ENCODE peak calls at places on chromosomes 16 and 17, in seven cellular contexts. G is fibroblast of lung, E is colonic mucosa, C is neural progenitor cell, W is IMR-90, L is K562, K is endothelial cell of umbilical vein. V is an unnamed sample.

GRCh38 chr16:30700491-30700890 is 1.5 kb downstream of the SRCAP start:
- DNase-seq in G (peak; percentile 76), L (peak; percentile 64), C (no peak), W (peak; percentile 18), E (no peak), K (no peak), V (no peak)

GRCh38 chr17:82589851-82590180 is 58.4 kb downstream of the WDR45B start:
- DNase-seq in K (no peak), G (no peak), E (no peak), C (no peak), L (no peak), W (no peak), V (no peak)

GRCh38 chr16:67006930-67007658 is 18.7 kb downstream of the CES4A start:
- DNase-seq in W (peak; percentile 38), K (no peak), C (no peak), L (no peak), E (no peak), G (peak; percentile 28), V (no peak)

GRCh38 chr17:57876866-57877237 is 27.0 kb upstream of the MRPS23 start:
- DNase-seq in W (no peak), K (no peak), G (no peak), C (no peak), L (no peak), E (no peak), V (no peak)

GRCh38 chr17:72063756-72064461 is 56.9 kb upstream of the SOX9 start:
- DNase-seq in C (no peak), W (no peak), K (no peak), G (no peak), E (no peak), L (no peak), V (no peak)

GRCh38 chr16:88701541-88702363 is 4.5 kb downstream of the RNF166 start:
- DNase-seq in C (no peak), W (no peak), G (no peak), L (no peak), K (no peak), E (no peak), V (no peak)

GRCh38 chr16:31022574-31023251 is 10.6 kb upstream of the STX4 start:
- DNase-seq in K (no peak), E (no peak), W (no peak), L (no peak), C (no peak), G (no peak), V (no peak)

GRCh38 chr16:46962629-46963028 is 10.8 kb downstream of the DNAJA2 start:
- DNase-seq in W (no peak), G (no peak), E (no peak), L (no peak), K (no peak), C (no peak), V (no peak)

GRCh38 chr16:27355610-27356009 is 41.8 kb downstream of the IL4R start:
- DNase-seq in C (peak; percentile 47), L (peak; percentile 31), K (peak; percentile 46), E (peak; percentile 38), W (peak; percentile 22), G (peak; percentile 17), V (peak; percentile 67)

GRCh38 chr17:75238684-75239191 is 22.7 kb downstream of the GGA3 start:
- DNase-seq in W (peak; percentile 69), K (peak; percentile 62), G (peak; percentile 58), C (peak; percentile 80), L (peak; percentile 79), E (peak; percentile 44), V (peak; percentile 89)

GRCh38 chr17:17494499-17495447 is 1.4 kb downstream of the RASD1 start:
- DNase-seq in L (no peak), G (peak; percentile 53), E (peak; percentile 40), W (peak; percentile 37), C (peak; percentile 77), K (peak; percentile 20), V (no peak)

GRCh38 chr17:81865733-81866439 is 5.3 kb downstream of the ARHGDIA start:
- DNase-seq in G (no peak), C (no peak), L (no peak), W (no peak), E (peak; percentile 97), K (no peak), V (peak; percentile 60)

GRCh38 chr17:55572139-55572538 is 60.9 kb upstream of the SMIM36 start:
- DNase-seq in L (no peak), W (no peak), K (no peak), E (no peak), C (no peak), G (no peak), V (no peak)

GRCh38 chr17:65359016-65359415 is 202.4 kb downstream of the AXIN2 start:
- DNase-seq in L (no peak), G (peak; percentile 93), C (no peak), K (peak; percentile 66), E (no peak), W (peak; percentile 84), V (no peak)

GRCh38 chr17:79595956-79596355 is 14.9 kb downstream of the RBFOX3 start:
- DNase-seq in C (no peak), G (no peak), L (no peak), W (no peak), K (no peak), E (no peak), V (no peak)

GRCh38 chr17:3964203-3965122 is at the start of gene ATP2A3:
- DNase-seq in K (no peak), E (peak; percentile 84), W (no peak), G (no peak), L (peak; percentile 76), C (peak; percentile 51), V (peak; percentile 91)

GRCh38 chr17:4009164-4009785 is 45.0 kb upstream of the ATP2A3 start:
- DNase-seq in G (no peak), W (peak; percentile 62), E (no peak), K (no peak), L (no peak), C (no peak), V (no peak)

GRCh38 chr16:59543641-59544040 is 809.5 kb upstream of the GOT2 start:
- DNase-seq in C (no peak), L (no peak), G (peak; percentile 96), W (peak; percentile 78), E (no peak), K (peak; percentile 42), V (no peak)

GRCh38 chr17:76145231-76146052 is 4.4 kb upstream of the FOXJ1 start:
- DNase-seq in W (no peak), E (no peak), K (peak; percentile 23), C (no peak), L (no peak), G (no peak), V (no peak)

GRCh38 chr17:76207268-76207667 is 33.0 kb downstream of the RNF157 start:
- DNase-seq in K (no peak), C (no peak), E (no peak), L (no peak), W (no peak), G (no peak), V (no peak)

GRCh38 chr16:4624827-4625616 is 396 bp downstream of the MGRN1 start:
- DNase-seq in L (peak; percentile 53), E (peak; percentile 71), G (peak; percentile 67), W (peak; percentile 61), C (peak; percentile 94), K (peak; percentile 74), V (peak; percentile 83)

GRCh38 chr16:81635336-81635947 is 143.6 kb upstream of the PLCG2 start:
- DNase-seq in E (no peak), W (no peak), L (no peak), C (no peak), G (no peak), K (no peak), V (no peak)
- H3K9ac ChIP-seq in E (no peak overlapping the region), W (no peak overlapping the region), L (no peak overlapping the region), C (no peak overlapping the region), G (no peak overlapping the region), K (no peak overlapping the region), V (no peak overlapping the region)

DNA sequence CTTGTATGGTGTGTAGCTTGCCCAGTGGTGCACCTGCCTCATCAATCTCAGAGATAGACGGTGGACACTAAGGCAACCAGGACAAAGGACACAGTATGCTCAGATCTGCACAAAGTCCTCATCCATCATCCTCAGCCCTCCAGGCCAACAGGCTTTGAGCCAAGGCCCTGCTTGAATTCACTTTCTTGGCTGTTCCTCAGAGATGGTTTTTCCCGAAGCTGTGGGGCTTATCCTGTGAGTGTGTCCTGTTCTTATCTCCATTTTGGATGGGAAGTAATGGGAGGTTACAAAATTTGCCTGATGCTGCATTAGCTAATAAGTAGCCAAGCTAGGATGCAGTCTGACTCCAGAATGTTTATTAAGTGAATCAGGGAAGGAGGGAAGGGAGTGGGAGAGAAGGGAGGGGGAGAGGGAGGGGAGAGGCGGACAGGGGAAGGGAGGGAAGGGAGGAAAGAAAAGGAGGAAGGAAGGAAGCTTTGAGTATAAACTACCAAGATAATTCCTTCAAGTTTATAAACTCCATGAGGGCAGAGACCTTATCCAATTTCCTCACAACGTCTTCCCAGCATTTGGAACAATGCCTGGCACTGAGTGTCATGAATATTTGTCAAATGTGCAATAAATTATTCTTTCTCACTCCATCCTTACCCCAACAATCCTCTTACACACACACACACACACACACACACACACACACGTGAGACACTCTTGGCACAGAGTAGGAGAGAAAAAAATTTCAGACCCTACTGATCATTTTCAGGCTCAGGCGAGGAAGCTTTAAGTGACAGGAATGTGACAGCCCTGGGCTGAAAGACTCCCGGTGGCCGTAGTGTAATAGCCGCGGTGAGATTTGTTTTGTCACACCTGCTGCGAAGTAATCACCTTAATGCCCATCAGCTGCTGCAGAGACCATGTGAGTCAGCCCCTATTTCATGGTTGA is 84.3 kb downstream of the BMERB1 start:
- DNase-seq in G (peak; percentile 90), K (peak; percentile 85), E (no peak), W (peak; percentile 76), C (no peak), L (no peak), V (no peak)
- H3K9ac ChIP-seq in G (no peak overlapping the region), K (no peak overlapping the region), E (no peak overlapping the region), W (no peak overlapping the region), C (no peak overlapping the region), L (no peak overlapping the region), V (no peak overlapping the region)

DNA sequence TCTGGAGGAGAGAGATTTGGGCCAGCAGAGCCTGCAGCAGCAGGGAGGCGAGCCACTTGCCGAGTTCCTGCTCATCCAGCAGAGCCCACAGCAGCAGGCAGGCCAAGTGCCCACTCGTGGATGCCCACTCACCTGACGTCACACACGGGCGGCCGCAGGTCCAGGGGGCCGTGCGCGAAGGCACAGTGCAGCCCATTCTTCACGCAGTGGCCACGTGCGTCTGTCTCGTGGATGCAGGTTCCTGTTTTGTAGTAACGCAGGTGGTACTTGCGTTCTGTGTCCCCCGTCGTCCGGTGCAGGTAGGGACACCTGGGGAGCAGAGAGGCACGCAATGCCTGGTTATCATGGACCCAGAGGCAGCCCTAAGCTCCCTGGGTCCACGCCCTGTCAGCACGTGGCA is 11.5 kb downstream of the UNKL start:
- DNase-seq in L (no peak), W (no peak), C (no peak), E (no peak), G (no peak), K (no peak), V (no peak)
- H3K9ac ChIP-seq in L (peak overlapping the region; percentile 64), W (no peak overlapping the region), C (no peak overlapping the region), E (no peak overlapping the region), G (no peak overlapping the region), K (no peak overlapping the region), V (no peak overlapping the region)

DNA sequence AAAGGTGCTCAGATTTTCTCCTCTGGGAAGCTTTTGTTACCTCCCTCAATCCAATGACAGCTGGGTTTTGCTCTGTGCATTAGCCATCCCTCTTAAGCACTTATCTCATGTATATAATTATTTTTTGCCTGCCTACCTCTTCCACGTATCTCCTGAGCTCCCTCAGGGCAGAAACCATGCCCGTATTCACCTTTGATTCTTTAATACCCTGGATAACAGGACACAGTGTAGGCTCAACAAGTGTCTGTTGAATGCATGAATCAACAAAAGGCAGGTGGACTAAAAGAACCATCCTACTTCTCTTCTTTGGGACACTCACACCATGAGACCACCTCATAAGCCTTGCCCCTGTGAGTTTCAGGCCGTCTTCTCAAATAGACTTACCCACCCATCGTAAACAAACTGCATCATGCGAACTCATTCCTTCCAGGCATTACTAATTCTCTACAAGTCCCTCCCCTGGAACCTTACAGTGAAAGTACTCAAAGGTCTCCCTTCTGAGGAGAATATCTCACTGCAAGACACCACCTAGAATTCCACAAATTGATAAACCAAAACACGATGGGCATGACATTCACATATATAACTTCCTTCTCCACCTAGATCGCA is 3.2 kb downstream of the ARHGAP17 start:
- DNase-seq in W (peak; percentile 51), E (no peak), K (no peak), G (no peak), C (no peak), L (no peak), V (no peak)
- H3K9ac ChIP-seq in W (no peak overlapping the region), E (no peak overlapping the region), K (no peak overlapping the region), G (peak overlapping the region; percentile 11), C (no peak overlapping the region), L (no peak overlapping the region), V (no peak overlapping the region)

V was measured in Karpas-422.